ENCODE peak calls at places on chromosomes 1 and 21, in five cellular contexts. B is K562, S is H1, J is HepG2, V is GM12878. E is an unnamed sample. For H3K9me3, the result is how much of the 10 kb centered on the place peaks cover.

GRCh38 chr1:234608720-234609527 is 1.1 kb downstream of the IRF2BP2 start:
- DNase-seq in B (peak), S (no peak), J (no peak), V (no peak), E (peak)

GRCh38 chr1:203480084-203480483 is 4.5 kb downstream of the PRELP start:
- DNase-seq in B (no peak), S (no peak), J (no peak), V (no peak), E (no peak)

GRCh38 chr1:100767176-100767876 is 47.8 kb downstream of the VCAM1 start:
- DNase-seq in B (no peak), S (no peak), J (no peak), V (no peak), E (no peak)

GRCh38 chr1:222886194-222887126 is 71.6 kb downstream of the DISP1 start:
- DNase-seq in B (no peak), S (no peak), J (peak), V (no peak), E (no peak)

GRCh38 chr1:118862755-118863154 is 125.4 kb downstream of the TBX15 start:
- DNase-seq in B (no peak), S (no peak), J (peak), V (no peak), E (no peak)

GRCh38 chr1:227886503-227886961 is 61.2 kb downstream of the WNT9A start:
- DNase-seq in B (no peak), S (no peak), J (no peak), V (no peak), E (no peak)

GRCh38 chr1:58324551-58324950 is 222.0 kb downstream of the OMA1 start:
- DNase-seq in B (no peak), S (no peak), J (no peak), V (no peak), E (no peak)

GRCh38 chr1:87333692-87334347 is 5.1 kb downstream of the LMO4 start:
- DNase-seq in B (no peak), S (no peak), J (no peak), V (no peak), E (no peak)

GRCh38 chr1:116111196-116112021 is at the start of gene MAB21L3:
- DNase-seq in B (no peak), S (no peak), J (no peak), V (peak), E (no peak)

GRCh38 chr1:113975211-113975895 is 3.9 kb upstream of the OLFML3 start:
- DNase-seq in B (no peak), S (no peak), J (no peak), V (no peak), E (no peak)

GRCh38 chr1:43545686-43546387 is 15.2 kb downstream of the PTPRF start:
- DNase-seq in B (peak), S (no peak), J (peak), V (no peak), E (peak)

GRCh38 chr1:6014130-6014999 is 22.1 kb upstream of the NPHP4 start:
- DNase-seq in B (no peak), S (no peak), J (no peak), V (no peak), E (no peak)

GRCh38 chr1:39167632-39168209 is 36.8 kb upstream of the MACF1 start:
- DNase-seq in B (peak), S (no peak), J (peak), V (no peak), E (no peak)

GRCh38 chr1:78049396-78049795 is 3.6 kb downstream of the GIPC2 start:
- DNase-seq in B (no peak), S (no peak), J (no peak), V (no peak), E (no peak)

GRCh38 chr1:237042467-237042891 is 495 bp downstream of the RYR2 start:
- DNase-seq in B (no peak), S (no peak), J (no peak), V (no peak), E (no peak)

GRCh38 chr21:29080454-29080930 is 7.0 kb upstream of the CCT8 start:
- DNase-seq in B (no peak), S (no peak), J (no peak), V (no peak), E (no peak)

GRCh38 chr1:18948048-18948912 is 8.2 kb downstream of the IFFO2 start:
- DNase-seq in B (no peak), S (no peak), J (no peak), V (no peak), E (no peak)

GRCh38 chr21:36728371-36729111 is 29.6 kb downstream of the SIM2 start:
- DNase-seq in B (no peak), S (no peak), J (no peak), V (no peak), E (no peak)

GRCh38 chr1:43945898-43946243 is 879 bp upstream of the IPO13 start:
- DNase-seq in B (no peak), S (no peak), J (no peak), V (no peak), E (no peak)

GRCh38 chr1:157724537-157725213 is 24.1 kb upstream of the FCRL3 start:
- DNase-seq in B (no peak), S (no peak), J (no peak), V (no peak), E (no peak)

GRCh38 chr1:157723157-157723556 is 22.6 kb upstream of the FCRL3 start:
- DNase-seq in B (no peak), S (no peak), J (no peak), V (no peak), E (no peak)

GRCh38 chr1:157721985-157722384 is 21.4 kb upstream of the FCRL3 start:
- DNase-seq in B (no peak), S (no peak), J (no peak), V (no peak), E (no peak)

GRCh38 chr1:157725214-157725577 is 24.6 kb upstream of the FCRL3 start:
- DNase-seq in B (no peak), S (no peak), J (no peak), V (no peak), E (no peak)
- TF ChIP-seq HDAC2 in B (no peak), S (no peak), J (no peak), V (no peak), E (no peak)

GRCh38 chr1:167515893-167516321 is 2.4 kb downstream of the CD247 start:
- DNase-seq in B (no peak), S (no peak), J (no peak), V (no peak), E (no peak)

GRCh38 chr1:167514278-167514677 is 4.1 kb downstream of the CD247 start:
- DNase-seq in B (no peak), S (no peak), J (no peak), V (no peak), E (no peak)

GRCh38 chr1:167516404-167517388 is 1.6 kb downstream of the CD247 start:
- DNase-seq in B (no peak), S (no peak), J (no peak), V (no peak), E (no peak)

GRCh38 chr1:167517535-167518330 is 596 bp downstream of the CD247 start:
- DNase-seq in B (peak), S (no peak), J (no peak), V (no peak), E (no peak)

GRCh38 chr1:167515461-167515860 is 2.9 kb downstream of the CD247 start:
- DNase-seq in B (no peak), S (no peak), J (no peak), V (no peak), E (no peak)
- H3K9me3 ChIP-seq in B (under half), S (under half), J (under half), V (under half), E (under half)

GRCh38 chr1:105793541-105794146 is 1262.8 kb upstream of the PRMT6 start:
- DNase-seq in B (peak), S (no peak), J (peak), V (no peak), E (no peak)
- TF ChIP-seq HDAC2 in B (no peak), S (no peak), J (no peak), V (no peak), E (no peak)

GRCh38 chr1:224619209-224619608 is 3.1 kb downstream of the CNIH3 start:
- DNase-seq in B (no peak), S (no peak), J (no peak), V (no peak), E (no peak)
- H3K9me3 ChIP-seq in B (under half), S (under half), J (under half), V (under half), E (under half)

DNA sequence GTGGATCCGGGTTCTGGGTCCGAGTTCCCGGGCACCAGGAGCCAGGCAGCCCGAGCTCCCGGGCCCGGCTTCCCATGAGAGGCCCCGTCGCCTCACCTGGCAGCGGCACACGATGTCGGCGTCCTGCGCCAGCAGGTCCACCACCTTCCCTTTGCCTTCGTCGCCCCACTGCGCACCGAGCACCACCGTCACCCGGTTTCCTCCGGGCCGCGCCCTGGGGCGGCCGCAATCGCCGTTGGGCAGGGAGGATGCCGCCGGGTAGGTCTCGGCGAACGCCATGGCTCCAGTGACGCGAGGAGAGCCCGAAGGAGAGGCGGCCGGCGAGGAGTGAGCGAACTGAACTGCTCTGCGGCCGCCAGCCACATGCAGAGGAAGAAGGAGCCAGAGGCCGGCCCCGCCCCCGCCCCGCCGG is at the start of gene ADSS2:
- DNase-seq in B (no peak), S (no peak), J (no peak), V (no peak), E (no peak)
- TF ChIP-seq HDAC2 in B (peak), S (no peak), J (peak), V (no peak), E (no peak)

GRCh38 chr1:247165674-247166073 is 6.1 kb downstream of the ZNF124 start:
- DNase-seq in B (no peak), S (no peak), J (no peak), V (no peak), E (no peak)

DNA sequence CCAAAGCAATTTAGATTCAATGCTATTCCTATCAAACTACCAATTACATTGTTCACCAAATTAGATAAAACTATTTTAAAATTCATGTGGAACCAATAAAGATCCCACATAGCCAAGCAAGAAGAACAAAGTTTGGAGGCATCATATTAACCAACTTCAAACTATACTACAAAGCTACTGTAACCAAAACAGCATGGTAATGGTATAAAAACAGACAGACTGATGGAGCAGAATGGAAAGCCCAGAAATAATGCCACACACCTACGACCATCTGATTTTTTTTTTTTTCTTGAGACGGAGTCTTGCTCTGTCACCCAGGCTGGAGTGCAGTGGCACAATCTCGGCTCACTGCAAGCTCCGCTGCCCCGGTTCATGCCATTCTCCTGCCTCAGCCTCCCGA is 7.1 kb downstream of the ZNF124 start:
- DNase-seq in B (no peak), S (no peak), J (no peak), V (no peak), E (no peak)
- H3K9me3 ChIP-seq in B (under half), S (under half), J (half or more), V (under half), E (half or more)

DNA sequence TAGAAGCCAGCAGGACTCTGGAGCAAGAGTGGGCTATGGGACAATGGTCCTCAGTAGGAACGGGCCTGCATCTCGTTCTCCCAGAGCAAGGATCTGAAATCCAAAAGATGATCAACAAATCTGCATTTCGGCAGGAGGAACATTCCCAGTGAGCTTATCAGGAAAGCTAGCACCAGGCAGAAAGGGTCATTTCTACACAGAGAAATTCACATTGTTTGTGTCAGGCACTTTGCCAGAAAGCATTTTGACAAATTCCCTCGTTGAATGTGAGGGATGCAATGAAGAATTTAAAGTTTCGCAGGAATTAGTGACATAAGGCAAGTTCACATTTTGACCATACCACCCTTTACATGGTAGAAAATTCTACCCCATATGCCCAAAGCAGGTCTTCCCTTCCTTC is 31.6 kb upstream of the ETS2 start:
- DNase-seq in B (no peak), S (no peak), J (no peak), V (no peak), E (no peak)
- TF ChIP-seq HDAC2 in B (no peak), S (no peak), J (no peak), V (no peak), E (no peak)